ENCODE peak calls at places on chromosome 16, in six cellular contexts. Q is A549, G is heart left ventricle, Z is left ventricle myocardium inferior, P is fibroblast of lung, L is PC-3. O is an unnamed sample.

GRCh38 chr16:85400305-85401205 is 212.6 kb upstream of the GSE1 start:
- DNase-seq in Q (no peak), G (no peak), Z (peak; percentile 3), P (no peak), L (no peak), O (no peak)

GRCh38 chr16:58960034-58960433 is 225.9 kb upstream of the GOT2 start:
- DNase-seq in Q (no peak), G (no peak), Z (no peak), P (no peak), L (no peak), O (no peak)

GRCh38 chr16:81956213-81956948 is 54.9 kb downstream of the SDR42E1 start:
- DNase-seq in Q (no peak), G (no peak), Z (no peak), P (no peak), L (no peak), O (no peak)

GRCh38 chr16:8572063-8572918 is 18.0 kb downstream of the TMEM114 start:
- DNase-seq in Q (no peak), G (no peak), Z (no peak), P (no peak), L (no peak), O (no peak)

GRCh38 chr16:23753908-23754593 is 775 bp upstream of the CHP2 start:
- DNase-seq in Q (no peak), G (no peak), Z (no peak), P (no peak), L (no peak), O (peak; percentile 15)

GRCh38 chr16:76193851-76194620 is 83.2 kb upstream of the CNTNAP4 start:
- DNase-seq in Q (no peak), G (no peak), Z (no peak), P (no peak), L (no peak), O (no peak)

GRCh38 chr16:85090873-85091521 is 21.3 kb downstream of the CIBAR2 start:
- DNase-seq in Q (no peak), G (no peak), Z (no peak), P (no peak), L (no peak), O (peak; percentile 52)

GRCh38 chr16:47947741-47948140 is 208.1 kb downstream of the ABCC12 start:
- DNase-seq in Q (no peak), G (no peak), Z (no peak), P (no peak), L (no peak), O (no peak)

GRCh38 chr16:10114411-10114810 is 67.8 kb downstream of the GRIN2A start:
- DNase-seq in Q (no peak), G (no peak), Z (no peak), P (peak; percentile 75), L (peak; percentile 65), O (no peak)

GRCh38 chr16:23362460-23363317 is 60.6 kb downstream of the SCNN1B start:
- DNase-seq in Q (no peak), G (peak; percentile 15), Z (no peak), P (no peak), L (peak; percentile 39), O (peak; percentile 74)

GRCh38 chr16:23317266-23317661 is 15.2 kb downstream of the SCNN1B start:
- DNase-seq in Q (no peak), G (no peak), Z (no peak), P (no peak), L (peak; percentile 34), O (peak; percentile 12)

GRCh38 chr16:87056551-87056950 is 260.6 kb downstream of the C16orf95 start:
- DNase-seq in Q (no peak), G (no peak), Z (no peak), P (no peak), L (no peak), O (no peak)

GRCh38 chr16:31386157-31386984 is 6.8 kb upstream of the ITGAD start:
- DNase-seq in Q (peak; percentile 37), G (no peak), Z (no peak), P (peak; percentile 71), L (peak; percentile 73), O (peak; percentile 49)

GRCh38 chr16:86044881-86045600 is 146.1 kb downstream of the IRF8 start:
- DNase-seq in Q (no peak), G (no peak), Z (no peak), P (no peak), L (no peak), O (peak; percentile 72)

GRCh38 chr16:2884041-2884451 is 1.0 kb downstream of the FLYWCH2 start:
- DNase-seq in Q (no peak), G (no peak), Z (no peak), P (no peak), L (no peak), O (no peak)

GRCh38 chr16:85582177-85582888 is 30.8 kb upstream of the GSE1 start:
- DNase-seq in Q (no peak), G (no peak), Z (no peak), P (no peak), L (no peak), O (no peak)

GRCh38 chr16:68668266-68668665 is 23.2 kb downstream of the CDH3 start:
- DNase-seq in Q (no peak), G (no peak), Z (no peak), P (no peak), L (peak; percentile 92), O (no peak)

GRCh38 chr16:85838381-85838780 is 38.9 kb downstream of the COX4I1 start:
- DNase-seq in Q (no peak), G (no peak), Z (no peak), P (no peak), L (no peak), O (no peak)

GRCh38 chr16:89279666-89280481 is 62.4 kb downstream of the ZNF778 start:
- DNase-seq in Q (no peak), G (no peak), Z (no peak), P (no peak), L (no peak), O (no peak)

GRCh38 chr16:89277049-89277448 is 59.5 kb downstream of the ZNF778 start:
- DNase-seq in Q (no peak), G (no peak), Z (no peak), P (no peak), L (no peak), O (no peak)

GRCh38 chr16:89277641-89278341 is 60.3 kb downstream of the ZNF778 start:
- DNase-seq in Q (no peak), G (no peak), Z (peak; percentile 18), P (no peak), L (no peak), O (no peak)

GRCh38 chr16:89280546-89281188 is 63.2 kb downstream of the ZNF778 start:
- DNase-seq in Q (no peak), G (no peak), Z (no peak), P (no peak), L (no peak), O (no peak)

DNA sequence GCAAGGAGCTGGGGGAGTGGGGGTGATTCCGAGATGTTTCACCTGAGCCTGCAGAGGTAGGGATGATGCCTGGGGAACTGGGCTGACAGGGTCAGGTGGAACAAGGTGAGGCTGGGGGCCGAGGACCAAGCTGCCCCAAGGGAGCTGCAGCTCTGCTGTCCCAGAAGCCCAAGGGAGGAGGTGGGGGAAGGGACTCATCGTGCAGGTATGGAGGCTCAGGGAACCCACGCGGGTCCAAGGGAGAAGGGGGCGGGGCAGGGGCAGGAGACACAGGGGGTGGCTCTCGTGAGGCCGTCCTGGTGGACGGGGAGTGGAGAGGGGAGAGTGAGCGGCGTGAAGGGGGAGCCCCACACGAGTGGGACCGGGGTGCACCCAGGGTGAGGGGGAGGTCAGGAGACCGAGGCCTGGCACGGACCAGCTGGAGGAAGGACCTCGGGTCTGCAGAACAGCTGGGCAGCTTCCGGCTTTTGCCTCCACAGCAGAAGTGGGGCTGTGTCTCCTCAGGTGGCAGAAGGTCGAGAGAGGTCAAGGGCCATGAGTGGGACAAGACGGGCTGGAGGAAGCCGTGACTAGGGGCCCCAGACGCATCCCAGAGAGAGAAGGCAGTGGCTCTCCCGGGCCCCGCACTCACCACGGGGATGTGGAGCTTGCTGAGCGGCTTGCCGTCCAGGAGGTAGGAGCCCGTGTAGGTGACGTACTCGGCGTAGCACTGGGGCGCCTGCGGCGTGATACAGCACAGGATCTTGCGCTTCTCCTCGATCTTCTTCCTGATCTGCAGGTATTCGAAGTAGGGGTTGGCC is 61.1 kb downstream of the ZNF778 start:
- DNase-seq in Q (no peak), G (no peak), Z (no peak), P (no peak), L (no peak), O (no peak)
- H3K27ac ChIP-seq in Q (no peak overlapping the region), G (no peak overlapping the region), Z (no peak overlapping the region), P (no peak overlapping the region), L (no peak overlapping the region), O (no peak overlapping the region)

DNA sequence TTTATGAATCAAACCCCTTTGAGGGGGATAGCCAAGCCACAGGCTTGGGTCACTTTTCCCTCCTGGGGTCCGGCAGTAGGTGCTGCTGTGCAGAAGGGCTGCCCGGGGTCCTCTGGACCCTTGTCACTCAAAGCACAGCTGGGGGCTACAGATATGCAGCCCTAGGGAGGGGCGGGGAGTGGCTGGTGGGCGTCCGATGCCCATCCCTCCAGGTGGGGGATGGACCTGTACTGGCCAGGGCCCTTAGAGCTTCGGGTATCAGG is 598 bp downstream of the VASN start:
- DNase-seq in Q (no peak), G (no peak), Z (no peak), P (no peak), L (no peak), O (no peak)
- H3K4me1 ChIP-seq in Q (peaks cover 69% of the 10 kb centered on the region), G (peaks cover 34% of the 10 kb centered on the region), Z (peaks cover 86% of the 10 kb centered on the region), P (peaks cover 57% of the 10 kb centered on the region), L (peaks cover 74% of the 10 kb centered on the region), O (peaks cover 5% of the 10 kb centered on the region)

GRCh38 chr16:27314161-27314723 is 468 bp downstream of the IL4R start:
- DNase-seq in Q (peak; percentile 54), G (peak; percentile 63), Z (peak; percentile 36), P (peak; percentile 93), L (peak; percentile 78), O (peak; percentile 64)

GRCh38 chr16:27311897-27312303 is 1.9 kb upstream of the IL4R start:
- DNase-seq in Q (no peak), G (no peak), Z (no peak), P (no peak), L (no peak), O (no peak)

GRCh38 chr16:27313422-27314160 is at the start of gene IL4R:
- DNase-seq in Q (no peak), G (peak; percentile 78), Z (peak; percentile 74), P (peak; percentile 75), L (peak; percentile 48), O (peak; percentile 70)

GRCh38 chr16:27311449-27311831 is 2.3 kb upstream of the IL4R start:
- DNase-seq in Q (no peak), G (no peak), Z (no peak), P (peak; percentile 50), L (no peak), O (no peak)

GRCh38 chr16:27312580-27313421 is 973 bp upstream of the IL4R start:
- DNase-seq in Q (no peak), G (no peak), Z (no peak), P (no peak), L (no peak), O (no peak)
- H3K27ac ChIP-seq in Q (peak overlapping the region; percentile 97), G (peak overlapping the region; percentile 89), Z (peak overlapping the region; percentile 97), P (peak overlapping the region; percentile 93), L (peak overlapping the region; percentile 98), O (peak overlapping the region; percentile 76)

DNA sequence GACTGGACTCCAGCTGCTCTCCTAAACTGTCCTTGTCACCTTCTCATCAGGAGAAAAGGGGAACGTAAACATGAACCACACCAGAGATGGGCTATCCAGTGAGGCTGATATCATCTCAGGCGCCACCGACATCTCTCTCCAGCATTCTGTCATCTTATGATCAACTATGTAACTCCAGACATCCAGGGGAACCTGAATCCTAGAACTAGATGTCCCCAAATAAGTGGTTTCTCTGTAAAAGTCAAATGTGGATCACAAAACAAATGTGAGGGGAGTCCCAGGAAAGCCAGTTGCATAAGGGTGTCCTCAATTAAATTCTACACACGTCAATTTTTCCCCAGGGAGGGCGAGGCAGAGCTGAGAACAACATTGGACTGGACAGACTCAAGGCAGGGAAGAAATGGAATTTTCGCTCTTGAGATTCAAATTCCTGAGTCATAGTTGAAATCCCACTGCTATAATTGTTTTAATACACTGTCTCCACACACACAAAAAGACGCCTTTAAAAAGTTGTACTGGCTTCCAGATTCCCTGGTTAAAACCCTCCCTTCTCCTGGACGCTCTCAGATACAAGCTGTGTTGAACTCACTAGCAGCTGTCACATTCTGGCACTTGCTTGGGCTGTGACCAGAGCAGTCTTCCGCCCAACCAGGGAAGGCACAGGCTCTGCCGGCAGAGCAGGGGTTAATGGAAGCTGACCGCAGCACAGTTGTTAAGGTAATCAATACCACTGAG is 62.6 kb downstream of the ZFHX3 start:
- DNase-seq in Q (no peak), G (peak; percentile 67), Z (peak; percentile 73), P (peak; percentile 56), L (no peak), O (no peak)
- H3K4me1 ChIP-seq in Q (peaks cover 32% of the 10 kb centered on the region), G (peaks cover 36% of the 10 kb centered on the region), Z (peaks cover 74% of the 10 kb centered on the region), P (peaks cover 15% of the 10 kb centered on the region), L (peaks cover 29% of the 10 kb centered on the region), O (peaks cover 2% of the 10 kb centered on the region)

O was measured in small intestine.